ENCODE peak calls at places on chromosome 5, in ten cellular contexts. One of them, this sample, is unnamed.

GRCh38 chr5:170627271-170627670 is 123.5 kb downstream of the KCNIP1 start:
- DNase-seq in neural progenitor cell: no peak
- DNase-seq in AG08396: no peak
- DNase-seq in NB4: no peak
- DNase-seq in GM10248: no peak
- DNase-seq in WTC11: no peak
- DNase-seq in activated T-helper 1 cell treated with anti-CD3 and anti-CD28 coated beads, Interleukin-2, amount 50 U/mL, for 16 hours: no peak
- DNase-seq in AG08395: no peak
- DNase-seq in AG04450: no peak
- DNase-seq in amniotic epithelial cell: no peak
- DNase-seq in this sample: no peak

GRCh38 chr5:140648132-140648432 is 453 bp downstream of the IK start:
- DNase-seq in neural progenitor cell: no peak
- DNase-seq in AG08396: no peak
- DNase-seq in NB4: no peak
- DNase-seq in GM10248: peak; percentile 38
- DNase-seq in WTC11: no peak
- DNase-seq in activated T-helper 1 cell treated with anti-CD3 and anti-CD28 coated beads, Interleukin-2, amount 50 U/mL, for 16 hours: no peak
- DNase-seq in AG08395: no peak
- DNase-seq in AG04450: no peak
- DNase-seq in amniotic epithelial cell: no peak
- DNase-seq in this sample: no peak

GRCh38 chr5:123429993-123430392 is 6.8 kb upstream of the CEP120 start:
- DNase-seq in neural progenitor cell: no peak
- DNase-seq in AG08396: peak; percentile 54
- DNase-seq in NB4: peak; percentile 94
- DNase-seq in GM10248: no peak
- DNase-seq in WTC11: no peak
- DNase-seq in activated T-helper 1 cell treated with anti-CD3 and anti-CD28 coated beads, Interleukin-2, amount 50 U/mL, for 16 hours: no peak
- DNase-seq in AG08395: peak; percentile 63
- DNase-seq in AG04450: peak; percentile 73
- DNase-seq in amniotic epithelial cell: peak; percentile 96
- DNase-seq in this sample: peak; percentile 96

GRCh38 chr5:127228540-127229184 is 61.9 kb upstream of the MEGF10 start:
- DNase-seq in neural progenitor cell: peak; percentile 36
- DNase-seq in AG08396: no peak
- DNase-seq in NB4: no peak
- DNase-seq in GM10248: peak; percentile 11
- DNase-seq in WTC11: peak; percentile 31
- DNase-seq in activated T-helper 1 cell treated with anti-CD3 and anti-CD28 coated beads, Interleukin-2, amount 50 U/mL, for 16 hours: no peak
- DNase-seq in AG08395: peak; percentile 2
- DNase-seq in AG04450: no peak
- DNase-seq in amniotic epithelial cell: peak; percentile 11
- DNase-seq in this sample: no peak

GRCh38 chr5:174735498-174736350 is 11.3 kb downstream of the MSX2 start:
- DNase-seq in neural progenitor cell: peak; percentile 88
- DNase-seq in AG08396: peak; percentile 53
- DNase-seq in NB4: no peak
- DNase-seq in GM10248: no peak
- DNase-seq in WTC11: peak; percentile 72
- DNase-seq in activated T-helper 1 cell treated with anti-CD3 and anti-CD28 coated beads, Interleukin-2, amount 50 U/mL, for 16 hours: no peak
- DNase-seq in AG08395: no peak
- DNase-seq in AG04450: no peak
- DNase-seq in amniotic epithelial cell: peak; percentile 4
- DNase-seq in this sample: no peak

GRCh38 chr5:138502121-138502520 is 36.8 kb downstream of the EGR1 start:
- DNase-seq in neural progenitor cell: no peak
- DNase-seq in AG08396: no peak
- DNase-seq in NB4: no peak
- DNase-seq in GM10248: no peak
- DNase-seq in WTC11: no peak
- DNase-seq in activated T-helper 1 cell treated with anti-CD3 and anti-CD28 coated beads, Interleukin-2, amount 50 U/mL, for 16 hours: no peak
- DNase-seq in AG08395: no peak
- DNase-seq in AG04450: no peak
- DNase-seq in amniotic epithelial cell: no peak
- DNase-seq in this sample: no peak

GRCh38 chr5:53481887-53482716 is 1.7 kb downstream of the FST start:
- DNase-seq in neural progenitor cell: peak; percentile 66
- DNase-seq in AG08396: peak; percentile 85
- DNase-seq in NB4: peak; percentile 90
- DNase-seq in GM10248: peak; percentile 70
- DNase-seq in WTC11: peak; percentile 64
- DNase-seq in activated T-helper 1 cell treated with anti-CD3 and anti-CD28 coated beads, Interleukin-2, amount 50 U/mL, for 16 hours: peak; percentile 30
- DNase-seq in AG08395: peak; percentile 77
- DNase-seq in AG04450: no peak
- DNase-seq in amniotic epithelial cell: peak; percentile 80
- DNase-seq in this sample: peak; percentile 87

GRCh38 chr5:28862860-28863196 is 1824.4 kb upstream of the CDH9 start:
- DNase-seq in neural progenitor cell: no peak
- DNase-seq in AG08396: no peak
- DNase-seq in NB4: no peak
- DNase-seq in GM10248: no peak
- DNase-seq in WTC11: no peak
- DNase-seq in activated T-helper 1 cell treated with anti-CD3 and anti-CD28 coated beads, Interleukin-2, amount 50 U/mL, for 16 hours: no peak
- DNase-seq in AG08395: no peak
- DNase-seq in AG04450: no peak
- DNase-seq in amniotic epithelial cell: no peak
- DNase-seq in this sample: no peak

GRCh38 chr5:4216142-4216541 is 620.5 kb downstream of the IRX1 start:
- DNase-seq in neural progenitor cell: no peak
- DNase-seq in AG08396: no peak
- DNase-seq in NB4: no peak
- DNase-seq in GM10248: no peak
- DNase-seq in WTC11: no peak
- DNase-seq in activated T-helper 1 cell treated with anti-CD3 and anti-CD28 coated beads, Interleukin-2, amount 50 U/mL, for 16 hours: no peak
- DNase-seq in AG08395: no peak
- DNase-seq in AG04450: no peak
- DNase-seq in amniotic epithelial cell: no peak
- DNase-seq in this sample: no peak

GRCh38 chr5:176440932-176441706 is 7.1 kb upstream of the FAF2 start:
- DNase-seq in neural progenitor cell: no peak
- DNase-seq in AG08396: no peak
- DNase-seq in NB4: no peak
- DNase-seq in GM10248: no peak
- DNase-seq in WTC11: no peak
- DNase-seq in activated T-helper 1 cell treated with anti-CD3 and anti-CD28 coated beads, Interleukin-2, amount 50 U/mL, for 16 hours: no peak
- DNase-seq in AG08395: no peak
- DNase-seq in AG04450: no peak
- DNase-seq in amniotic epithelial cell: no peak
- DNase-seq in this sample: no peak

GRCh38 chr5:150618188-150618587 is 22.3 kb upstream of the SYNPO start:
- DNase-seq in neural progenitor cell: no peak
- DNase-seq in AG08396: no peak
- DNase-seq in NB4: no peak
- DNase-seq in GM10248: no peak
- DNase-seq in WTC11: no peak
- DNase-seq in activated T-helper 1 cell treated with anti-CD3 and anti-CD28 coated beads, Interleukin-2, amount 50 U/mL, for 16 hours: no peak
- DNase-seq in AG08395: no peak
- DNase-seq in AG04450: no peak
- DNase-seq in amniotic epithelial cell: no peak
- DNase-seq in this sample: no peak

GRCh38 chr5:164000819-164001218 is 495.4 kb downstream of the MAT2B start:
- DNase-seq in neural progenitor cell: no peak
- DNase-seq in AG08396: no peak
- DNase-seq in NB4: no peak
- DNase-seq in GM10248: no peak
- DNase-seq in WTC11: no peak
- DNase-seq in activated T-helper 1 cell treated with anti-CD3 and anti-CD28 coated beads, Interleukin-2, amount 50 U/mL, for 16 hours: no peak
- DNase-seq in AG08395: no peak
- DNase-seq in AG04450: no peak
- DNase-seq in amniotic epithelial cell: peak; percentile 42
- DNase-seq in this sample: peak; percentile 6

GRCh38 chr5:57711946-57712345 is 229.3 kb upstream of the ACTBL2 start:
- DNase-seq in neural progenitor cell: no peak
- DNase-seq in AG08396: no peak
- DNase-seq in NB4: no peak
- DNase-seq in GM10248: no peak
- DNase-seq in WTC11: no peak
- DNase-seq in activated T-helper 1 cell treated with anti-CD3 and anti-CD28 coated beads, Interleukin-2, amount 50 U/mL, for 16 hours: no peak
- DNase-seq in AG08395: no peak
- DNase-seq in AG04450: no peak
- DNase-seq in amniotic epithelial cell: no peak
- DNase-seq in this sample: no peak

GRCh38 chr5:122054266-122054665 is 23.8 kb downstream of the LOX start:
- DNase-seq in neural progenitor cell: no peak
- DNase-seq in AG08396: no peak
- DNase-seq in NB4: no peak
- DNase-seq in GM10248: no peak
- DNase-seq in WTC11: no peak
- DNase-seq in activated T-helper 1 cell treated with anti-CD3 and anti-CD28 coated beads, Interleukin-2, amount 50 U/mL, for 16 hours: no peak
- DNase-seq in AG08395: no peak
- DNase-seq in AG04450: no peak
- DNase-seq in amniotic epithelial cell: no peak
- DNase-seq in this sample: no peak

This sample was measured in iris pigment epithelial cell.